ENCODE peak calls at places on chromosome 11, in nine cellular contexts. Q is substantia nigra; R is stimulated activated CD4-positive, alpha-beta T cell treated with anti-CD3 and anti-CD28 coated beads, Interleukin-12 subunit alpha, Interleukin-12 subunit beta, amount 100 ng/mL, for 24 hours; N is central memory CD4-positive, alpha-beta T cell; Y is erythroblast; W is fibroblast of mammary gland; S is adrenal gland; T is left kidney; U is thyroid gland. D is an unnamed sample.

GRCh38 chr11:120065876-120066275 is 72.0 kb downstream of the TRIM29 start:
- DNase-seq in Q (no peak), R (no peak), N (no peak), Y (no peak), W (no peak), S (no peak), T (no peak), U (no peak), D (no peak)

GRCh38 chr11:102318469-102318868 is 1.2 kb downstream of the BIRC3 start:
- DNase-seq in Q (no peak), R (no peak), N (peak), Y (no peak), W (peak), S (peak), T (no peak), U (no peak), D (no peak)

GRCh38 chr11:123187670-123188507 is 7.2 kb downstream of the CLMP start:
- DNase-seq in Q (no peak), R (no peak), N (no peak), Y (no peak), W (peak), S (no peak), T (peak), U (no peak), D (no peak)

GRCh38 chr11:113408887-113409286 is 21.3 kb downstream of the ANKK1 start:
- DNase-seq in Q (no peak), R (no peak), N (no peak), Y (no peak), W (no peak), S (no peak), T (no peak), U (no peak), D (no peak)

GRCh38 chr11:13335319-13335718 is 57.7 kb downstream of the BMAL1 start:
- DNase-seq in Q (peak), R (peak), N (peak), Y (peak), W (peak), S (peak), T (peak), U (peak), D (peak)

GRCh38 chr11:110989734-110990133 is 255.8 kb upstream of the POU2AF2 start:
- DNase-seq in Q (no peak), R (no peak), N (no peak), Y (no peak), W (peak), S (peak), T (no peak), U (peak), D (no peak)

GRCh38 chr11:9516113-9516512 is 55.3 kb downstream of the ZNF143 start:
- DNase-seq in Q (no peak), R (no peak), N (no peak), Y (peak), W (no peak), S (no peak), T (no peak), U (no peak), D (no peak)

GRCh38 chr11:107780136-107780535 is 68.3 kb upstream of the SLN start:
- DNase-seq in Q (no peak), R (no peak), N (no peak), Y (no peak), W (no peak), S (no peak), T (peak), U (no peak), D (no peak)

GRCh38 chr11:78560066-78560597 is 14.5 kb downstream of the NARS2 start:
- DNase-seq in Q (no peak), R (no peak), N (no peak), Y (no peak), W (no peak), S (no peak), T (no peak), U (no peak), D (no peak)

GRCh38 chr11:69518081-69518950 is 36.9 kb downstream of the LINC01488 start:
- DNase-seq in Q (no peak), R (no peak), N (no peak), Y (no peak), W (peak), S (no peak), T (no peak), U (no peak), D (no peak)

GRCh38 chr11:69080361-69080973 is 31.7 kb downstream of the TPCN2 start:
- DNase-seq in Q (no peak), R (no peak), N (no peak), Y (peak), W (peak), S (no peak), T (no peak), U (no peak), D (no peak)

GRCh38 chr11:107859459-107860239 is 1.1 kb upstream of the SLC35F2 start:
- DNase-seq in Q (no peak), R (no peak), N (no peak), Y (no peak), W (peak), S (peak), T (peak), U (peak), D (peak)

GRCh38 chr11:34397120-34397519 is 39.3 kb upstream of the ABTB2 start:
- DNase-seq in Q (no peak), R (no peak), N (no peak), Y (peak), W (no peak), S (no peak), T (no peak), U (no peak), D (no peak)

GRCh38 chr11:95924414-95924760 is 480 bp upstream of the MTMR2 start:
- DNase-seq in Q (no peak), R (no peak), N (no peak), Y (no peak), W (peak), S (no peak), T (no peak), U (no peak), D (no peak)

GRCh38 chr11:18775492-18776292 is 15.9 kb downstream of the PTPN5 start:
- DNase-seq in Q (peak), R (peak), N (peak), Y (peak), W (peak), S (peak), T (peak), U (peak), D (peak)

GRCh38 chr11:71434576-71435130 is 13.5 kb downstream of the DHCR7 start:
- DNase-seq in Q (no peak), R (no peak), N (no peak), Y (no peak), W (no peak), S (no peak), T (no peak), U (no peak), D (no peak)

GRCh38 chr11:100791873-100792272 is 104.8 kb downstream of the ARHGAP42 start:
- DNase-seq in Q (no peak), R (no peak), N (no peak), Y (no peak), W (no peak), S (no peak), T (no peak), U (no peak), D (no peak)

GRCh38 chr11:101003468-101003867 is 126.1 kb downstream of the PGR start:
- DNase-seq in Q (no peak), R (no peak), N (no peak), Y (no peak), W (no peak), S (no peak), T (no peak), U (no peak), D (no peak)

GRCh38 chr11:17747131-17747955 is 12.8 kb downstream of the KCNC1 start:
- DNase-seq in Q (no peak), R (no peak), N (no peak), Y (no peak), W (no peak), S (no peak), T (no peak), U (no peak), D (no peak)

GRCh38 chr11:73414977-73415492 is 38.8 kb downstream of the RELT start:
- DNase-seq in Q (no peak), R (no peak), N (no peak), Y (no peak), W (peak), S (no peak), T (no peak), U (no peak), D (no peak)

GRCh38 chr11:28759311-28759710 is 651.1 kb downstream of the METTL15 start:
- DNase-seq in Q (no peak), R (no peak), N (no peak), Y (no peak), W (no peak), S (no peak), T (no peak), U (no peak), D (no peak)

GRCh38 chr11:57203359-57203758 is 21.6 kb downstream of the LRRC55 start:
- DNase-seq in Q (no peak), R (no peak), N (no peak), Y (no peak), W (peak), S (peak), T (peak), U (peak), D (no peak)

GRCh38 chr11:126176853-126177470 is 34.5 kb downstream of the RPUSD4 start:
- DNase-seq in Q (no peak), R (no peak), N (no peak), Y (no peak), W (no peak), S (no peak), T (no peak), U (no peak), D (no peak)

GRCh38 chr11:64246874-64247728 is at the start of gene PPP1R14B:
- DNase-seq in Q (peak), R (peak), N (peak), Y (peak), W (peak), S (peak), T (peak), U (peak), D (peak)